ENCODE peak calls at places on chromosomes 13 and 19, in five cellular contexts. One of them, this sample, is unnamed.
A peak's percentile ranks its signal among the peaks of the same experiment; 100 is the strongest.

GRCh38 chr13:114061746-114062145 is 70.7 kb downstream of the RASA3 start:
- DNase-seq in PC-3: no peak
- DNase-seq in MM.1S: no peak
- DNase-seq in GM23338: no peak
- DNase-seq in HCT116: no peak
- DNase-seq in this sample: no peak

GRCh38 chr13:28568286-28568685 is 73.4 kb upstream of the FLT1 start:
- DNase-seq in PC-3: no peak
- DNase-seq in MM.1S: no peak
- DNase-seq in GM23338: no peak
- DNase-seq in HCT116: no peak
- DNase-seq in this sample: no peak

GRCh38 chr19:11482384-11483050 is 1.7 kb upstream of the ELAVL3 start:
- DNase-seq in PC-3: peak; percentile 88
- DNase-seq in MM.1S: peak; percentile 91
- DNase-seq in GM23338: peak; percentile 90
- DNase-seq in HCT116: peak; percentile 51
- DNase-seq in this sample: peak; percentile 95

GRCh38 chr19:42279148-42279901 is 10.3 kb downstream of the CIC start:
- DNase-seq in PC-3: no peak
- DNase-seq in MM.1S: no peak
- DNase-seq in GM23338: peak; percentile 51
- DNase-seq in HCT116: no peak
- DNase-seq in this sample: no peak

GRCh38 chr13:100517706-100518105 is 70.9 kb downstream of the GGACT start:
- DNase-seq in PC-3: no peak
- DNase-seq in MM.1S: no peak
- DNase-seq in GM23338: no peak
- DNase-seq in HCT116: no peak
- DNase-seq in this sample: no peak

GRCh38 chr13:24252136-24252535 is 57.2 kb upstream of the C1QTNF9 start:
- DNase-seq in PC-3: no peak
- DNase-seq in MM.1S: no peak
- DNase-seq in GM23338: no peak
- DNase-seq in HCT116: no peak
- DNase-seq in this sample: no peak

GRCh38 chr19:33795370-33796163 is 1.1 kb upstream of the KCTD15 start:
- DNase-seq in PC-3: peak; percentile 70
- DNase-seq in MM.1S: no peak
- DNase-seq in GM23338: peak; percentile 93
- DNase-seq in HCT116: no peak
- DNase-seq in this sample: peak; percentile 89

GRCh38 chr13:51524846-51525566 is 59.3 kb upstream of the WDFY2 start:
- DNase-seq in PC-3: no peak
- DNase-seq in MM.1S: no peak
- DNase-seq in GM23338: no peak
- DNase-seq in HCT116: no peak
- DNase-seq in this sample: no peak

GRCh38 chr19:46815833-46816627 is 27.6 kb upstream of the SLC1A5 start:
- DNase-seq in PC-3: no peak
- DNase-seq in MM.1S: no peak
- DNase-seq in GM23338: no peak
- DNase-seq in HCT116: peak; percentile 63
- DNase-seq in this sample: no peak

GRCh38 chr19:7505682-7506384 is 10.1 kb upstream of the ZNF358 start:
- DNase-seq in PC-3: no peak
- DNase-seq in MM.1S: peak; percentile 47
- DNase-seq in GM23338: peak; percentile 80
- DNase-seq in HCT116: no peak
- DNase-seq in this sample: peak; percentile 66

GRCh38 chr13:42270160-42270856 is 1.6 kb upstream of the AKAP11 start:
- DNase-seq in PC-3: no peak
- DNase-seq in MM.1S: no peak
- DNase-seq in GM23338: no peak
- DNase-seq in HCT116: no peak
- DNase-seq in this sample: no peak

GRCh38 chr13:31020996-31021395 is 88.5 kb downstream of the TEX26 start:
- DNase-seq in PC-3: no peak
- DNase-seq in MM.1S: no peak
- DNase-seq in GM23338: no peak
- DNase-seq in HCT116: no peak
- DNase-seq in this sample: no peak

GRCh38 chr19:10120538-10121198 is 969 bp upstream of the EIF3G start:
- DNase-seq in PC-3: peak; percentile 96
- DNase-seq in MM.1S: no peak
- DNase-seq in GM23338: no peak
- DNase-seq in HCT116: no peak
- DNase-seq in this sample: no peak

GRCh38 chr19:6800991-6801396 is 28.5 kb downstream of the VAV1 start:
- DNase-seq in PC-3: peak; percentile 99
- DNase-seq in MM.1S: peak; percentile 53
- DNase-seq in GM23338: no peak
- DNase-seq in HCT116: peak; percentile 39
- DNase-seq in this sample: peak; percentile 46

GRCh38 chr13:41145136-41145908 is 12.7 kb upstream of the KBTBD6 start:
- DNase-seq in PC-3: no peak
- DNase-seq in MM.1S: no peak
- DNase-seq in GM23338: no peak
- DNase-seq in HCT116: no peak
- DNase-seq in this sample: no peak

GRCh38 chr13:67632590-67632989 is 402.5 kb upstream of the PCDH9 start:
- DNase-seq in PC-3: no peak
- DNase-seq in MM.1S: no peak
- DNase-seq in GM23338: no peak
- DNase-seq in HCT116: no peak
- DNase-seq in this sample: no peak

GRCh38 chr13:29753593-29754485 is 96.6 kb downstream of the UBL3 start:
- DNase-seq in PC-3: no peak
- DNase-seq in MM.1S: no peak
- DNase-seq in GM23338: peak; percentile 21
- DNase-seq in HCT116: no peak
- DNase-seq in this sample: no peak

GRCh38 chr13:29125934-29126424 is 305.8 kb downstream of the MTUS2 start:
- DNase-seq in PC-3: no peak
- DNase-seq in MM.1S: no peak
- DNase-seq in GM23338: no peak
- DNase-seq in HCT116: no peak
- DNase-seq in this sample: no peak

GRCh38 chr19:44212865-44213346 is 574 bp downstream of the ZNF227 start:
- DNase-seq in PC-3: peak; percentile 2
- DNase-seq in MM.1S: peak; percentile 15
- DNase-seq in GM23338: peak; percentile 53
- DNase-seq in HCT116: no peak
- DNase-seq in this sample: no peak

GRCh38 chr19:50949792-50950320 is 3.0 kb downstream of the KLK5 start:
- DNase-seq in PC-3: no peak
- DNase-seq in MM.1S: no peak
- DNase-seq in GM23338: peak; percentile 27
- DNase-seq in HCT116: no peak
- DNase-seq in this sample: no peak

GRCh38 chr13:61413572-61413971 is 2.1 kb downstream of the PCDH20 start:
- DNase-seq in PC-3: no peak
- DNase-seq in MM.1S: no peak
- DNase-seq in GM23338: peak; percentile 33
- DNase-seq in HCT116: no peak
- DNase-seq in this sample: no peak

GRCh38 chr13:52652980-52653303 is 306 bp downstream of the SUGT1 start:
- DNase-seq in PC-3: no peak
- DNase-seq in MM.1S: no peak
- DNase-seq in GM23338: no peak
- DNase-seq in HCT116: no peak
- DNase-seq in this sample: no peak

GRCh38 chr19:56167064-56167578 is 8.7 kb upstream of the GALP start:
- DNase-seq in PC-3: peak; percentile 43
- DNase-seq in MM.1S: no peak
- DNase-seq in GM23338: peak; percentile 82
- DNase-seq in HCT116: no peak
- DNase-seq in this sample: no peak

GRCh38 chr13:37058801-37059135 is 720 bp downstream of the SUPT20H start:
- DNase-seq in PC-3: no peak
- DNase-seq in MM.1S: no peak
- DNase-seq in GM23338: peak; percentile 40
- DNase-seq in HCT116: no peak
- DNase-seq in this sample: peak; percentile 60

GRCh38 chr19:23273594-23274412 is 23.6 kb upstream of the ZNF724 start:
- DNase-seq in PC-3: peak; percentile 94
- DNase-seq in MM.1S: peak; percentile 88
- DNase-seq in GM23338: peak; percentile 98
- DNase-seq in HCT116: peak; percentile 60
- DNase-seq in this sample: peak; percentile 94

GRCh38 chr19:13821292-13821691 is 26.0 kb downstream of the ZSWIM4 start:
- DNase-seq in PC-3: no peak
- DNase-seq in MM.1S: no peak
- DNase-seq in GM23338: no peak
- DNase-seq in HCT116: no peak
- DNase-seq in this sample: no peak

GRCh38 chr13:23709521-23709920 is 139.3 kb downstream of the TNFRSF19 start:
- DNase-seq in PC-3: peak; percentile 19
- DNase-seq in MM.1S: no peak
- DNase-seq in GM23338: no peak
- DNase-seq in HCT116: no peak
- DNase-seq in this sample: no peak

GRCh38 chr13:19888799-19889198 is 25.4 kb upstream of the ZMYM5 start:
- DNase-seq in PC-3: peak; percentile 62
- DNase-seq in MM.1S: no peak
- DNase-seq in GM23338: no peak
- DNase-seq in HCT116: no peak
- DNase-seq in this sample: no peak

GRCh38 chr19:5680083-5680436 is 256 bp downstream of the MICOS13 start:
- DNase-seq in PC-3: no peak
- DNase-seq in MM.1S: no peak
- DNase-seq in GM23338: peak; percentile 61
- DNase-seq in HCT116: no peak
- DNase-seq in this sample: no peak

GRCh38 chr19:39111593-39112199 is 13.9 kb upstream of the PAK4 start:
- DNase-seq in PC-3: peak; percentile 59
- DNase-seq in MM.1S: no peak
- DNase-seq in GM23338: no peak
- DNase-seq in HCT116: no peak
- DNase-seq in this sample: no peak

GRCh38 chr19:48641850-48642249 is 4.1 kb downstream of the CA11 start:
- DNase-seq in PC-3: no peak
- DNase-seq in MM.1S: no peak
- DNase-seq in GM23338: no peak
- DNase-seq in HCT116: no peak
- DNase-seq in this sample: no peak

DNA sequence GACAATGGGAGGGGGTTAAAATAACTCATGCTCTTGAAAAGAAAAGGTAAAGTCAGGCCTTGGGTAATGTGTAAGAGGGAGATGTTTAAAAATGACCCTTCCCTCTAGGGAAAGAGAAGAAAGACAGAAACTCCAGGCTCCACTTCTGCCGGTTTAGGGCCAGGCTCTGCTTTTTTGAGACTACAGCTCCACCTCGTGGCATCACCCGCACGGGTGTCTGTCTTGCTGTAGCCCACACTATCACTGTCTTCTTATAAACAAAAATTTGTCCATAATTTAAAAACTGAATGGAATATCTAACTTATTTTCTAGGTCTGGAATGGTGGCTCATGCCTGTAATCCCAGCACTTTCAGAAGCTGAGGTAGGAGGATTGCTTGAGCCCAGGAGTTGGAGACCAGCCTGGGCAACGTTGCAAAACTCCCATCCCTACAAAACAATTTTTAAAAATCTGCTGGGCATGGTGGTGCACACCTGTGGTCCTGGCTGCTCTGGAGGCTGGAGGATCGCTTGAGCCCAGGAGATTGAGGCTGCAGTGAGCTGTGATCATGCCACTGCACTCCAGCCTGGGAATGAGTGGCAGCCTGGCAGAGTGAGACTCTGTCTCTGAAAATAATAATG is 65.1 kb upstream of the GTF3A start:
- DNase-seq in PC-3: peak; percentile 75
- DNase-seq in MM.1S: peak; percentile 22
- DNase-seq in GM23338: peak; percentile 84
- DNase-seq in HCT116: peak; percentile 43
- DNase-seq in this sample: peak; percentile 75
- TF ChIP-seq EZH2phosphoT487 in PC-3: no peak
- TF ChIP-seq EZH2phosphoT487 in MM.1S: no peak
- TF ChIP-seq EZH2phosphoT487 in GM23338: no peak
- TF ChIP-seq EZH2phosphoT487 in HCT116: no peak
- TF ChIP-seq EZH2phosphoT487 in this sample: no peak

GRCh38 chr13:94020833-94021232 is 458.6 kb downstream of the DCT start:
- DNase-seq in PC-3: peak; percentile 82
- DNase-seq in MM.1S: no peak
- DNase-seq in GM23338: no peak
- DNase-seq in HCT116: no peak
- DNase-seq in this sample: no peak
- H2AFZ ChIP-seq in PC-3: no peak overlapping the region
- H2AFZ ChIP-seq in MM.1S: no peak overlapping the region
- H2AFZ ChIP-seq in GM23338: no peak overlapping the region
- H2AFZ ChIP-seq in HCT116: no peak overlapping the region
- H2AFZ ChIP-seq in this sample: no peak overlapping the region

GRCh38 chr19:2032296-2032941 is 16.9 kb upstream of the BTBD2 start:
- DNase-seq in PC-3: peak; percentile 89
- DNase-seq in MM.1S: peak; percentile 85
- DNase-seq in GM23338: no peak
- DNase-seq in HCT116: peak; percentile 84
- DNase-seq in this sample: no peak
- H3K4me2 ChIP-seq in PC-3: peak overlapping the region; percentile 84
- H3K4me2 ChIP-seq in MM.1S: peak overlapping the region; percentile 91
- H3K4me2 ChIP-seq in GM23338: no peak overlapping the region
- H3K4me2 ChIP-seq in HCT116: peak overlapping the region; percentile 85
- H3K4me2 ChIP-seq in this sample: no peak overlapping the region

DNA sequence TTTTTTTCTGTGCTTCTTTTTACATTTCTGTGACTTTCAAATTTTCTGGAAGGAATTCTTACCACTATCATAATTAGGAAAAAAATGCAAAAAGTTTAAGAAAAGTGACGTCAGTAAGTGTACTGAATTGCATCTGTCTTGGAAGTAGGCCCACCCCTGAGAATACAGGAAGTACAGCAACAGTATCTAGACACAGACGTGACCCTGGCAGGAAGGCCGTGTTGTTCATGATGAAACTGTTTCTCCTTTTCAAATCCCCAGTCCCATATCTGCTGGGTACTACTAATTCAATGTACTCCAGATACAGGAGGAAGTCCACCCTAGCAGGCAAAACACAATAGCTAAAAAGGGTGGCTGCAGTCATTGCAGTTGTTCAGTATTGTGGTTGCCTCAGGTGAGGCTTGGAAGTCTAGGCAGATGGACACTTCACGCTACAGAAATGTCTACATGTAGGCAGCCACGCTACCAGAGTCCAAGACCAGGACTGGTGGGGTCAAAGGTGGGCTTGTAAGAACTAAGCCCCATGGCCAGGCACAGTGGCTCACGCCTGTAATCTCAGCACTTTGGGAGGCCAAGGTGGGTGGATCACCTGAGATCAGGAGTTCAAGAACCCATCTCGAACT is 49.6 kb upstream of the MED4 start:
- DNase-seq in PC-3: no peak
- DNase-seq in MM.1S: no peak
- DNase-seq in GM23338: no peak
- DNase-seq in HCT116: no peak
- DNase-seq in this sample: peak; percentile 35
- TF ChIP-seq EZH2phosphoT487 in PC-3: no peak
- TF ChIP-seq EZH2phosphoT487 in MM.1S: no peak
- TF ChIP-seq EZH2phosphoT487 in GM23338: no peak
- TF ChIP-seq EZH2phosphoT487 in HCT116: no peak
- TF ChIP-seq EZH2phosphoT487 in this sample: no peak

This sample was measured in OCI-LY7.